ENCODE peak calls at places on chromosomes 4 and X, in six cellular contexts. One of them, this sample, is unnamed.

GRCh38 chr4:47474799-47475198 is 10.3 kb upstream of the ATP10D start:
- DNase-seq in IMR-90: no peak
- DNase-seq in kidney: no peak
- DNase-seq in MCF 10A: no peak
- DNase-seq in sigmoid colon: no peak
- DNase-seq in adrenal gland: no peak
- DNase-seq in this sample: no peak

GRCh38 chrX:41047878-41048534 is 37.2 kb upstream of the USP9X start:
- DNase-seq in IMR-90: no peak
- DNase-seq in kidney: no peak
- DNase-seq in MCF 10A: no peak
- DNase-seq in sigmoid colon: no peak
- DNase-seq in adrenal gland: no peak
- DNase-seq in this sample: no peak

GRCh38 chr4:145766273-145766672 is 86.3 kb downstream of the C4orf51 start:
- DNase-seq in IMR-90: no peak
- DNase-seq in kidney: no peak
- DNase-seq in MCF 10A: no peak
- DNase-seq in sigmoid colon: no peak
- DNase-seq in adrenal gland: no peak
- DNase-seq in this sample: no peak

GRCh38 chrX:3576886-3577516 is 136.4 kb downstream of the PRKX start:
- DNase-seq in IMR-90: peak
- DNase-seq in kidney: no peak
- DNase-seq in MCF 10A: no peak
- DNase-seq in sigmoid colon: no peak
- DNase-seq in adrenal gland: no peak
- DNase-seq in this sample: no peak

GRCh38 chrX:41144873-41145272 is 59.6 kb downstream of the USP9X start:
- DNase-seq in IMR-90: no peak
- DNase-seq in kidney: no peak
- DNase-seq in MCF 10A: peak
- DNase-seq in sigmoid colon: no peak
- DNase-seq in adrenal gland: no peak
- DNase-seq in this sample: no peak

GRCh38 chrX:72268601-72269365 is 8.3 kb downstream of the RPS4X start:
- DNase-seq in IMR-90: peak
- DNase-seq in kidney: no peak
- DNase-seq in MCF 10A: no peak
- DNase-seq in sigmoid colon: no peak
- DNase-seq in adrenal gland: no peak
- DNase-seq in this sample: no peak

GRCh38 chrX:21657318-21658151 is 595 bp downstream of the KLHL34 start:
- DNase-seq in IMR-90: no peak
- DNase-seq in kidney: peak
- DNase-seq in MCF 10A: no peak
- DNase-seq in sigmoid colon: no peak
- DNase-seq in adrenal gland: no peak
- DNase-seq in this sample: no peak

GRCh38 chr4:6767341-6767724 is 15.2 kb upstream of the KIAA0232 start:
- DNase-seq in IMR-90: peak
- DNase-seq in kidney: peak
- DNase-seq in MCF 10A: peak
- DNase-seq in sigmoid colon: peak
- DNase-seq in adrenal gland: no peak
- DNase-seq in this sample: no peak

GRCh38 chrX:80578518-80579105 is 158.4 kb downstream of the TENT5D start:
- DNase-seq in IMR-90: peak
- DNase-seq in kidney: no peak
- DNase-seq in MCF 10A: peak
- DNase-seq in sigmoid colon: no peak
- DNase-seq in adrenal gland: no peak
- DNase-seq in this sample: no peak

GRCh38 chr4:180304321-180304720 is 1938.9 kb upstream of the TENM3 start:
- DNase-seq in IMR-90: no peak
- DNase-seq in kidney: no peak
- DNase-seq in MCF 10A: no peak
- DNase-seq in sigmoid colon: no peak
- DNase-seq in adrenal gland: no peak
- DNase-seq in this sample: no peak

GRCh38 chr4:145375416-145375815 is 106.2 kb upstream of the SMAD1 start:
- DNase-seq in IMR-90: no peak
- DNase-seq in kidney: peak
- DNase-seq in MCF 10A: no peak
- DNase-seq in sigmoid colon: no peak
- DNase-seq in adrenal gland: no peak
- DNase-seq in this sample: no peak

GRCh38 chr4:5757536-5757935 is 46.5 kb downstream of the EVC start:
- DNase-seq in IMR-90: no peak
- DNase-seq in kidney: no peak
- DNase-seq in MCF 10A: no peak
- DNase-seq in sigmoid colon: peak
- DNase-seq in adrenal gland: no peak
- DNase-seq in this sample: no peak

GRCh38 chrX:15816886-15817285 is 26.6 kb downstream of the ZRSR2 start:
- DNase-seq in IMR-90: no peak
- DNase-seq in kidney: no peak
- DNase-seq in MCF 10A: no peak
- DNase-seq in sigmoid colon: no peak
- DNase-seq in adrenal gland: no peak
- DNase-seq in this sample: no peak

GRCh38 chrX:15820106-15821073 is 30.1 kb downstream of the ZRSR2 start:
- DNase-seq in IMR-90: peak
- DNase-seq in kidney: no peak
- DNase-seq in MCF 10A: no peak
- DNase-seq in sigmoid colon: no peak
- DNase-seq in adrenal gland: peak
- DNase-seq in this sample: no peak

GRCh38 chrX:15815779-15816452 is 25.6 kb downstream of the ZRSR2 start:
- DNase-seq in IMR-90: peak
- DNase-seq in kidney: no peak
- DNase-seq in MCF 10A: peak
- DNase-seq in sigmoid colon: no peak
- DNase-seq in adrenal gland: peak
- DNase-seq in this sample: no peak

GRCh38 chrX:15814811-15815210 is 24.5 kb downstream of the ZRSR2 start:
- DNase-seq in IMR-90: no peak
- DNase-seq in kidney: no peak
- DNase-seq in MCF 10A: no peak
- DNase-seq in sigmoid colon: no peak
- DNase-seq in adrenal gland: no peak
- DNase-seq in this sample: no peak

GRCh38 chrX:15816453-15816838 is 26.2 kb downstream of the ZRSR2 start:
- DNase-seq in IMR-90: peak
- DNase-seq in kidney: no peak
- DNase-seq in MCF 10A: no peak
- DNase-seq in sigmoid colon: no peak
- DNase-seq in adrenal gland: no peak
- DNase-seq in this sample: no peak
- TF ChIP-seq CTCF in IMR-90: no peak
- TF ChIP-seq CTCF in kidney: no peak
- TF ChIP-seq CTCF in MCF 10A: no peak
- TF ChIP-seq CTCF in sigmoid colon: no peak
- TF ChIP-seq CTCF in adrenal gland: no peak
- TF ChIP-seq CTCF in this sample: no peak

DNA sequence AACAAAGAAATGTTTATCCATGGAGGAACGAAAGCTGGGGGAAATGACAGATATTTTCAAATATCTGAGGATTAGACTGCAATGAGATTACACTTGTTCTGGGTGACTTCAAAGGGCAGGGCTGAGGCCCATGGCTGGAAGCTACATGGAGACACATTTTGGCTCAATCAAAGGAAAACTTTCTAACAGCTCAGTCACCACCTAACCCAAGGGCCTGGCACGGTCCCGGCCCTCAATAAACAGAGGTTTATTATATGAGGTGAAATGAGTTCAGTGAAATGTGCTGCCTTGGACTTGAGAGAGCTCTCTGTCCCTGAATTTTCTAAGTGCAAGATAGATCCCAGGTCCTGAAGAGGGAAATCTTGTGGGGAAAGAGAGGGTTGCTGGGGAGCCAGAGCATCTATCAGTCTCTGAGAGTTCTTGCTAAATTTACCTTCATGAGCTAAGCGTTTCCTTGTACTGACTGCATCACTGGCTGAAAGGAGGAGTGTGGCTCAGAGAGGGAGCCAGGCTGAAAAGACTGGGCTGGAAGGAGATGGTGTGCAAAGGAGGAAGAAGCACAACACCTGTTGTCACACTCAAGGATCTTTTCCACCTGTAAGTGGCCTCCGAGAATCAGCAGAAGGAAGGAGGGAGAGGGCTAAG is 2.0 kb upstream of the RIPPLY1 start:
- DNase-seq in IMR-90: no peak
- DNase-seq in kidney: no peak
- DNase-seq in MCF 10A: no peak
- DNase-seq in sigmoid colon: no peak
- DNase-seq in adrenal gland: no peak
- DNase-seq in this sample: no peak
- TF ChIP-seq CTCF in IMR-90: no peak
- TF ChIP-seq CTCF in kidney: no peak
- TF ChIP-seq CTCF in MCF 10A: no peak
- TF ChIP-seq CTCF in sigmoid colon: no peak
- TF ChIP-seq CTCF in adrenal gland: no peak
- TF ChIP-seq CTCF in this sample: no peak

GRCh38 chrX:112941209-112941788 is 100.7 kb upstream of the AMOT start:
- DNase-seq in IMR-90: peak
- DNase-seq in kidney: peak
- DNase-seq in MCF 10A: peak
- DNase-seq in sigmoid colon: no peak
- DNase-seq in adrenal gland: no peak
- DNase-seq in this sample: no peak
- TF ChIP-seq CTCF in IMR-90: peak
- TF ChIP-seq CTCF in kidney: no peak
- TF ChIP-seq CTCF in MCF 10A: no peak
- TF ChIP-seq CTCF in sigmoid colon: no peak
- TF ChIP-seq CTCF in adrenal gland: no peak
- TF ChIP-seq CTCF in this sample: no peak

GRCh38 chrX:79524642-79525041 is 157.5 kb upstream of the ITM2A start:
- DNase-seq in IMR-90: no peak
- DNase-seq in kidney: no peak
- DNase-seq in MCF 10A: peak
- DNase-seq in sigmoid colon: no peak
- DNase-seq in adrenal gland: no peak
- DNase-seq in this sample: no peak
- TF ChIP-seq CTCF in IMR-90: peak
- TF ChIP-seq CTCF in kidney: peak
- TF ChIP-seq CTCF in MCF 10A: peak
- TF ChIP-seq CTCF in sigmoid colon: no peak
- TF ChIP-seq CTCF in adrenal gland: no peak
- TF ChIP-seq CTCF in this sample: no peak

DNA sequence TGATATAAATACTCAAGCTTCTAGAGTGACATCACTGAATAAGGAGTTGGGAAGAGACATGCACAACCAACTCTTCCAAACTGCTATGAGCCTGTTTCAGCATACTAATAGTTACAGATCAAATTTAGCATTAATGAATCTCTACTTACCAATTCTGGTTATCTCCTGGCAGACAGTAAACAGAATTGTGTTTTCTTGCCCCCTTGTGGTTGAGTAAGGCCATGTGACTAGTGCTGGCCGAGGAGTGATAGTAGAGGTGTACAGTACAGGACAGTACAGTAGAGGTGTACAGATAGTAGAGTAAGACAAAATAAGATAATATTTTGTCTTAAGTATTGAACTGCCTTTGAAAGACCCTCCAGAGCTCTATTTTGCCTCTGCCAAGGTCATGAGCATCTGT is 681.4 kb downstream of the GABRG1 start:
- DNase-seq in IMR-90: no peak
- DNase-seq in kidney: no peak
- DNase-seq in MCF 10A: peak
- DNase-seq in sigmoid colon: no peak
- DNase-seq in adrenal gland: no peak
- DNase-seq in this sample: no peak
- TF ChIP-seq CTCF in IMR-90: no peak
- TF ChIP-seq CTCF in kidney: peak
- TF ChIP-seq CTCF in MCF 10A: peak
- TF ChIP-seq CTCF in sigmoid colon: peak
- TF ChIP-seq CTCF in adrenal gland: no peak
- TF ChIP-seq CTCF in this sample: no peak

GRCh38 chrX:10513974-10514373 is 106.4 kb downstream of the MID1 start:
- DNase-seq in IMR-90: no peak
- DNase-seq in kidney: no peak
- DNase-seq in MCF 10A: no peak
- DNase-seq in sigmoid colon: no peak
- DNase-seq in adrenal gland: no peak
- DNase-seq in this sample: no peak
- TF ChIP-seq CTCF in IMR-90: no peak
- TF ChIP-seq CTCF in kidney: no peak
- TF ChIP-seq CTCF in MCF 10A: no peak
- TF ChIP-seq CTCF in sigmoid colon: no peak
- TF ChIP-seq CTCF in adrenal gland: no peak
- TF ChIP-seq CTCF in this sample: no peak

GRCh38 chrX:9860826-9861225 is 74.6 kb downstream of the SHROOM2 start:
- DNase-seq in IMR-90: no peak
- DNase-seq in kidney: no peak
- DNase-seq in MCF 10A: peak
- DNase-seq in sigmoid colon: no peak
- DNase-seq in adrenal gland: no peak
- DNase-seq in this sample: no peak

GRCh38 chrX:9862953-9863352 is 76.7 kb downstream of the SHROOM2 start:
- DNase-seq in IMR-90: no peak
- DNase-seq in kidney: no peak
- DNase-seq in MCF 10A: no peak
- DNase-seq in sigmoid colon: no peak
- DNase-seq in adrenal gland: no peak
- DNase-seq in this sample: no peak

GRCh38 chrX:9861711-9862110 is 75.5 kb downstream of the SHROOM2 start:
- DNase-seq in IMR-90: no peak
- DNase-seq in kidney: no peak
- DNase-seq in MCF 10A: no peak
- DNase-seq in sigmoid colon: no peak
- DNase-seq in adrenal gland: no peak
- DNase-seq in this sample: no peak

GRCh38 chrX:9864011-9864410 is 77.8 kb downstream of the SHROOM2 start:
- DNase-seq in IMR-90: no peak
- DNase-seq in kidney: no peak
- DNase-seq in MCF 10A: no peak
- DNase-seq in sigmoid colon: no peak
- DNase-seq in adrenal gland: no peak
- DNase-seq in this sample: no peak

DNA sequence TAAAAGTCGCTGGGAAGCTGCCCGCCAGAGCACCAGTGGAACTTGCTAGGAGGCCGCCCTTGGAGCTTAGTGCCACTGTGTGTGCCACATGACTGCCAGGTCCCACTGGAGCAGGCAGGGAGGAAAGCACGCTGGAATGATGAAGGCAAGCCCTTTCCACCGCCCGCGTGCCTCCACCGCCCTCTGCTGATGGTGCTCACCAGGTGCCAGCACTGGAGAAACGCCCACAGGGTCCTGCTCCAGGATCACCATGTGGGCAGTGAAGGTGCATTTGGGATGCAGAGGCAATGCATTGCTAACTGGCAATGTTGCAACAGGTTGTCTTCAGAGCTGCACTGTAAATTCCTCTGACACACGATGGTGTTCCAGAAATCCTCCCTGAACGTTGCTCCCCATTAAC is 76.3 kb downstream of the SHROOM2 start:
- DNase-seq in IMR-90: no peak
- DNase-seq in kidney: no peak
- DNase-seq in MCF 10A: no peak
- DNase-seq in sigmoid colon: no peak
- DNase-seq in adrenal gland: no peak
- DNase-seq in this sample: no peak
- TF ChIP-seq CTCF in IMR-90: no peak
- TF ChIP-seq CTCF in kidney: no peak
- TF ChIP-seq CTCF in MCF 10A: peak
- TF ChIP-seq CTCF in sigmoid colon: no peak
- TF ChIP-seq CTCF in adrenal gland: no peak
- TF ChIP-seq CTCF in this sample: no peak